ENCODE peak calls at places on chromosomes 12 and 14, in seven cellular contexts. F is cardiac fibroblast, E is BJ, I is A549, R is Peyer's patch, O is fibroblast of the aortic adventitia, T is lower leg skin. U is an unnamed sample.

GRCh38 chr12:111937429-111937828 is 75.5 kb downstream of the TMEM116 start:
- DNase-seq in I (no peak), F (no peak), E (peak), R (no peak), T (no peak), O (peak), U (no peak)

GRCh38 chr14:99755629-99756603 is 37.3 kb upstream of the EML1 start:
- DNase-seq in I (peak), E (peak), T (no peak), R (peak), O (peak), F (peak), U (peak)

GRCh38 chr14:54711812-54712211 is 144.9 kb downstream of the SAMD4A start:
- DNase-seq in F (no peak), I (no peak), T (no peak), E (no peak), R (peak), O (no peak), U (no peak)

GRCh38 chr14:39315859-39316444 is 82.2 kb downstream of the MIA2 start:
- DNase-seq in E (no peak), F (no peak), I (no peak), O (no peak), R (no peak), T (no peak), U (no peak)

GRCh38 chr12:91098942-91099341 is 12.4 kb downstream of the LUM start:
- DNase-seq in F (peak), R (no peak), I (peak), O (peak), T (no peak), E (peak), U (peak)

GRCh38 chr12:47909839-47910465 is 5.2 kb upstream of the VDR start:
- DNase-seq in I (no peak), F (peak), O (no peak), T (no peak), R (no peak), E (no peak), U (no peak)

GRCh38 chr14:22262881-22263280 is 326.1 kb downstream of the DAD1 start:
- DNase-seq in R (no peak), E (no peak), I (no peak), F (no peak), O (no peak), T (no peak), U (no peak)

GRCh38 chr14:29493849-29494248 is 433.8 kb downstream of the PRKD1 start:
- DNase-seq in O (no peak), R (no peak), I (no peak), E (no peak), T (no peak), F (no peak), U (no peak)

GRCh38 chr12:103929051-103929908 is 930 bp upstream of the HSP90B1 start:
- DNase-seq in E (no peak), R (peak), O (peak), I (peak), T (peak), F (peak), U (peak)

GRCh38 chr14:65414961-65415589 is 2.5 kb downstream of the FUT8 start:
- DNase-seq in O (peak), E (no peak), T (no peak), F (peak), I (peak), R (no peak), U (peak)
- H3K4me3 ChIP-seq in O (peak), E (no peak), T (no peak), F (no peak), I (no peak), R (peak), U (peak)

GRCh38 chr12:14923944-14924343 is 14.4 kb downstream of the ERP27 start:
- DNase-seq in F (no peak), R (no peak), T (no peak), O (no peak), I (no peak), E (no peak), U (no peak)

GRCh38 chr12:14921218-14921617 is 17.1 kb downstream of the ERP27 start:
- DNase-seq in I (no peak), R (no peak), F (no peak), O (no peak), T (no peak), E (no peak), U (no peak)

GRCh38 chr12:14924541-14924940 is 13.8 kb downstream of the ERP27 start:
- DNase-seq in O (no peak), F (no peak), R (no peak), E (no peak), I (no peak), T (no peak), U (no peak)

GRCh38 chr12:14919455-14919854 is 18.9 kb downstream of the ERP27 start:
- DNase-seq in R (no peak), I (no peak), O (no peak), F (no peak), T (no peak), E (no peak), U (no peak)

GRCh38 chr12:14920475-14921126 is 17.7 kb downstream of the ERP27 start:
- DNase-seq in E (no peak), F (no peak), R (peak), O (no peak), I (no peak), T (no peak), U (no peak)
- TF ChIP-seq CTCF in E (no peak), F (no peak), R (no peak), O (no peak), I (no peak), T (no peak), U (no peak)

GRCh38 chr14:69399750-69400149 is 1.3 kb downstream of the SLC39A9 start:
- DNase-seq in I (no peak), O (no peak), E (no peak), F (no peak), R (no peak), T (no peak), U (no peak)

GRCh38 chr14:69395929-69396328 is 2.2 kb downstream of the ERH start:
- DNase-seq in E (no peak), I (no peak), F (no peak), T (no peak), R (no peak), O (no peak), U (no peak)

GRCh38 chr14:69398818-69399210 is 322 bp downstream of the SLC39A9 start:
- DNase-seq in T (no peak), E (no peak), F (no peak), R (no peak), I (no peak), O (no peak), U (no peak)

GRCh38 chr14:69398053-69398817 is at the start of the genes ERH and SLC39A9:
- DNase-seq in R (peak), I (peak), O (peak), F (peak), E (peak), T (peak), U (peak)

GRCh38 chr14:69400154-69400553 is 1.7 kb downstream of the SLC39A9 start:
- DNase-seq in O (no peak), T (no peak), F (no peak), I (no peak), R (no peak), E (no peak), U (no peak)
- H3K4me3 ChIP-seq in O (peak), T (no peak), F (peak), I (peak), R (peak), E (peak), U (peak)

DNA sequence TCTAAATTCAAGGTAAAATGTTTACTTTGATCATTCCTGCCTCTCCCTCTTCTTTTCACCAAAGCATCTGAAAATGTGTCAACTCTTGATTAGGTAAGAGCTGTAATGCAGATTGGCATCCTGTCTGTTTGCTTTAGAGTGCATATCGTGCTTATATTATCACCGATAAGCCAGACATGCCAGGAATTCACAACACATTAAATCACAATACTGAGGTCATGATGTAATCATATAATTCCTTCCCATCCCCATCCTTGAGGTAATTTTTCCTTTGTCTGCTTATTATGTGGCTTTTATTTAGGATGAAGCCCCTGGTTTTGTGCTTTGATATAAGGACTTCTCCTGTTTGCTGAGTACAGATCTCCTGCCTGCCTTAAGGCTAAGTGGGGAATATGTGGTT is 10.2 kb downstream of the DDX47 start:
- DNase-seq in I (peak), R (no peak), T (no peak), F (peak), O (peak), E (no peak), U (peak)
- TF ChIP-seq CTCF in I (no peak), R (no peak), T (no peak), F (no peak), O (no peak), E (no peak), U (no peak)

GRCh38 chr12:6546016-6546415 is 9.8 kb downstream of the IFFO1 start:
- DNase-seq in O (no peak), I (no peak), F (no peak), T (no peak), R (no peak), E (no peak), U (no peak)

GRCh38 chr12:6548556-6549378 is 7.1 kb downstream of the IFFO1 start:
- DNase-seq in E (no peak), F (peak), T (no peak), I (peak), R (no peak), O (peak), U (peak)

GRCh38 chr12:6547566-6547965 is 8.3 kb downstream of the IFFO1 start:
- DNase-seq in E (no peak), T (no peak), F (no peak), O (no peak), I (no peak), R (no peak), U (no peak)

GRCh38 chr12:6549379-6550151 is 6.3 kb downstream of the IFFO1 start:
- DNase-seq in R (no peak), I (no peak), F (no peak), O (no peak), E (no peak), T (no peak), U (no peak)

DNA sequence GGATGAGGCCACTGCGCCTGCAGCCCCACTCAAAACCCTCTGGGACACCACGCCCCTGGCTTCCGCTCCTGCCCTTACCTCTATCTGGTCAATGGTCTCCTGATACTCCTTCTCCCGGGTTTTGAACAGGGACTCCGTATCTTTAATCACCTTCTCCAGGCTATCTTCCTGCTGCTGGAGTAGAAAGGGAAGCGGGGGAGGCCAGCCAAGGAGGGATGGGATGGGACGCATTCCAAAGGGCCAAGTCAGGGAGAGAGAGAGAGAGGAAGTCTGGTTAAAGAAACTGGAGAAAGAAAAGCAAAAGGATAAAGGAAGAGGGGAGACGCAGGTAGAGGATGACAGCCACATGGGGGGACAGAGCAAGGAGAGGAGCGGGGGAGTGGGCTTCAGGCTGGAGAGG is 7.9 kb downstream of the IFFO1 start:
- DNase-seq in E (no peak), R (no peak), F (peak), T (no peak), I (peak), O (peak), U (peak)
- H3K4me3 ChIP-seq in E (peak), R (no peak), F (no peak), T (no peak), I (no peak), O (peak), U (peak)

DNA sequence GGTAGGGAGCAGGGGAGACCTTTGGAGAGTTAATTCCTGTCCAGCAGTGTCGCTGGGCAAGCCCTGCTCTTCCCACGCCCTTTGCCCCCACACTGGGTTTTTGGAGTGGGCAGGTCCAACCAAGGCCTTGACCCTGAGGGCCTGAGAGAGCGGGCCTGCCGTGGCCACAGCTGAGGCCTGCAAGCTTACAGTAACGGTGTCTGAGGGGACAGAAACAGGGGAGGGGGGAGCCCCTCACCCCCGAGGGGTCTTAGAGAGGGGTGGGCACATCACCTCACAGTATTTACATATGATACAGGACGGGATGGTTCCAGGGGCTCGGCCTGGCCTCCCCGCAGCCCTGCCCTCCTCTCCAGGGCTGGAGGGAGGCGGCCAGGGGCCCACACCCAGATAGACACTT is 14.6 kb upstream of the PLA2G1B start:
- DNase-seq in R (no peak), E (no peak), O (no peak), T (no peak), I (no peak), F (no peak), U (no peak)
- TF ChIP-seq CTCF in R (no peak), E (no peak), O (no peak), T (no peak), I (no peak), F (no peak), U (no peak)

U was measured in foreskin fibroblast.